ENCODE peak calls at places on chromosomes 2 and 18, in six cellular contexts. E is GM06990, Z is mammary epithelial cell, R is right cardiac atrium, M is lower lobe of right lung, T is choroid plexus epithelial cell. U is an unnamed sample.

GRCh38 chr2:205990104-205990503 is 95.9 kb downstream of the INO80D start:
- DNase-seq in T (no peak), M (no peak), E (no peak), R (no peak), Z (no peak), U (no peak)

GRCh38 chr18:59461171-59461570 is 102.1 kb upstream of the LMAN1 start:
- DNase-seq in Z (no peak), E (no peak), M (no peak), R (no peak), T (no peak), U (no peak)

GRCh38 chr2:19914266-19914975 is 12.6 kb upstream of the TTC32 start:
- DNase-seq in M (no peak), R (no peak), Z (no peak), E (no peak), T (no peak), U (no peak)

GRCh38 chr2:172239944-172240590 is 137.4 kb upstream of the DLX2 start:
- DNase-seq in T (no peak), Z (peak; percentile 51), M (no peak), R (no peak), E (no peak), U (no peak)

GRCh38 chr2:121046335-121046734 is 238.7 kb downstream of the TFCP2L1 start:
- DNase-seq in T (no peak), M (no peak), E (no peak), R (no peak), Z (peak; percentile 22), U (no peak)

GRCh38 chr2:209817818-209818420 is 46.3 kb downstream of the UNC80 start:
- DNase-seq in R (no peak), M (no peak), T (no peak), E (no peak), Z (no peak), U (no peak)

GRCh38 chr2:100610381-100610831 is 47.6 kb downstream of the PDCL3 start:
- DNase-seq in M (peak; percentile 64), T (peak; percentile 76), R (peak; percentile 86), Z (peak; percentile 37), E (peak; percentile 46), U (peak; percentile 56)

GRCh38 chr2:223929575-223930001 is 15.5 kb downstream of the WDFY1 start:
- DNase-seq in Z (no peak), M (no peak), E (no peak), T (no peak), R (no peak), U (no peak)

GRCh38 chr18:57026316-57026715 is 120.6 kb upstream of the BOD1L2 start:
- DNase-seq in Z (no peak), M (no peak), T (peak; percentile 25), R (no peak), E (no peak), U (no peak)

GRCh38 chr18:48803518-48803917 is 147.2 kb downstream of the SMAD7 start:
- DNase-seq in R (no peak), Z (no peak), E (no peak), T (no peak), M (peak; percentile 11), U (no peak)

GRCh38 chr18:2902327-2902726 is 55.5 kb downstream of the EMILIN2 start:
- DNase-seq in T (no peak), Z (no peak), M (no peak), R (no peak), E (no peak), U (no peak)

GRCh38 chr2:196170202-196170680 is 1.1 kb downstream of the STK17B start:
- DNase-seq in E (no peak), Z (peak; percentile 45), M (peak; percentile 61), T (peak; percentile 75), R (no peak), U (peak; percentile 38)

GRCh38 chr18:74351354-74351753 is 35.7 kb downstream of the C18orf63 start:
- DNase-seq in R (peak; percentile 38), Z (peak; percentile 67), E (no peak), M (no peak), T (peak; percentile 73), U (no peak)

GRCh38 chr18:49368161-49368875 is 92.1 kb downstream of the DYM start:
- DNase-seq in T (no peak), M (no peak), Z (no peak), E (no peak), R (no peak), U (no peak)

DNA sequence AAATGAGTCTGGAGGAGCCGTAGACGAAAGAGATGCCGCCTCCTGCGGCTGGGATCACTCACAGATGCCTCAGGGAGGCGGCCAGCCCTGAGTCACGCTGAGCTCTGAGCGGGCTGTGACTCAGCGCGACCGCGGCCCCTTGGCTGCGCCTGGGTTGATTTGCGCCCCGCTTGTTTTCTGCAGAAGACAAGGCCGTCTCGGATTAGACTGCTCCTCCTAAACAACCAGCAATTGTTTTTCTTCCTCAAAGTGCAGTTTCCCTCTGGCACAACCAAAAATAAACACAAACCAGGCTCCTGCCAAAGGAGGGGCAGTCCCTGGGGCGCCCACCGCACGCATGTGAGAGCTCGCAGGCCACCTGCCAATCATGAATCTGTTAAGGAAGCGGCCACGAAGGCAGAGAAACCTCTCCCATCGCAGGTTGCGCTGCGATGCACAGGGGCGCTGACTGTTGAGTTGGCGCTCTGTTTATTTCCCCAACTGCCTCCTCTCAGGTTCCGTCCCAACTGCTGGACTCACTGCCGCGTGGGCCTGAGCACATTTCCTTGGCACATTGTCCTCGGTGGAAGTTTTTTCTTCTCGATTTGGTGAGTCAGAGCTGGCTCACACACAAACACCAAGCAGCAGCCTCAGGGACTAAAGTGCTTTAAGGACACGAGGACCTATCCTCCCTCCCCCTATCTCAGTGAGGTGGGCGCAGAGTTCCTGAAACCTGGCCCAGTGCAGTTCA is 85.2 kb upstream of the NDUFV2 start:
- DNase-seq in Z (peak; percentile 88), R (peak; percentile 88), E (peak; percentile 85), M (peak; percentile 62), T (peak; percentile 88), U (peak; percentile 76)
- H3K4me3 ChIP-seq in Z (no peak overlapping the region), R (peak overlapping the region; percentile 22), E (peak overlapping the region; percentile 46), M (peak overlapping the region; percentile 20), T (peak overlapping the region; percentile 40), U (no peak overlapping the region)

GRCh38 chr18:76491436-76491800 is 3.6 kb downstream of the ZNF516 start:
- DNase-seq in R (peak; percentile 91), M (peak; percentile 86), E (peak; percentile 68), Z (peak; percentile 60), T (peak; percentile 71), U (peak; percentile 89)
- H3K4me3 ChIP-seq in R (peak overlapping the region; percentile 100), M (peak overlapping the region; percentile 85), E (peak overlapping the region; percentile 82), Z (peak overlapping the region; percentile 94), T (peak overlapping the region; percentile 79), U (peak overlapping the region; percentile 38)

DNA sequence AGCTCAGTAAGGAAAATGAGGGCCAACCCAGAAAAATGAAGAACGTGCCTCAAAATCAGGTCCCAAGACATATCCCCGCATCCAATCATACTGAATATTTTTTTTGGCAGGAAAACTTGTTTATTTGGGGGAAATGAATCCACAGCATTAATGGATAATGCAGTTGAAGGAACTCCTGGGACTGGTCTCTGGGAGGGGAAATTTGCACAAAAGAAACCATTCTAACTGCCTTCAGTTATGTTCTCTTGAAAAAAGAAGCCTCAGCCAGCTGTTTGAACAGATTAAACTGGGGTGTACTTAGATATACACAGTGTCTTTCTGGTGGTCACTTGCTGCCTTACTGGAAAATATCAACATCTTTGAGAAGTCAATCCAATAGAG is 61.3 kb downstream of the SPRED2 start:
- DNase-seq in M (no peak), E (no peak), T (no peak), R (no peak), Z (no peak), U (no peak)
- H3K4me3 ChIP-seq in M (no peak overlapping the region), E (no peak overlapping the region), T (no peak overlapping the region), R (peak overlapping the region; percentile 21), Z (no peak overlapping the region), U (no peak overlapping the region)

GRCh38 chr2:160408575-160409291 is 84.9 kb downstream of the RBMS1 start:
- DNase-seq in Z (no peak), M (no peak), T (no peak), R (peak; percentile 58), E (no peak), U (no peak)
- H3K4me3 ChIP-seq in Z (no peak overlapping the region), M (peak overlapping the region; percentile 89), T (peak overlapping the region; percentile 5), R (peak overlapping the region; percentile 83), E (no peak overlapping the region), U (no peak overlapping the region)

GRCh38 chr2:119158563-119159347 is at the start of gene C1QL2:
- DNase-seq in R (peak; percentile 55), T (no peak), Z (peak; percentile 10), M (no peak), E (peak; percentile 19), U (no peak)

GRCh38 chr2:119156105-119156890 is 2.3 kb downstream of the C1QL2 start:
- DNase-seq in T (no peak), R (no peak), M (no peak), Z (peak; percentile 10), E (no peak), U (no peak)

GRCh38 chr2:119157850-119158511 is 570 bp downstream of the C1QL2 start:
- DNase-seq in R (no peak), E (no peak), M (no peak), Z (no peak), T (no peak), U (no peak)

GRCh38 chr2:119156891-119157773 is 1.4 kb downstream of the C1QL2 start:
- DNase-seq in T (no peak), R (no peak), Z (no peak), E (no peak), M (no peak), U (no peak)

DNA sequence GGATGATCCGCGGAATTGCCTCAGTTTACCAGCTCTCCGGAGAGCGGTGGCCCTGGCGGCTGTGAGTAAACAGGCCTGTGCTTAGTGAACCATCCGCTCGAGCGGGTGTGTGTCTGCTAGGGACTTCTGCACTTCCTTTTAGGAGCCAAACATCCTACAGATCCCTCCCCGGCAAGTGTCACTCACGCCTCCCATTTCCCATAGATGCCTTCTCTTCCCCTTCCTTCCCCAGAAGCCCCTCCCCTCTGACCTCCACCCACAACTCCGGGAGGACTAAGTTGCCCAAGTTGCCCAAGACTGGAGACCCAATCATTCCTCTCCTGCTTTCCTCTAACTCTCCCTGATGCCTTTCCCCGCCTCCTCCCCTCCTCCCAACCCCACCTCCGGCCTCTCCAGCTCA is 2.9 kb downstream of the C1QL2 start:
- DNase-seq in T (no peak), E (no peak), R (no peak), Z (no peak), M (no peak), U (no peak)
- H3K4me3 ChIP-seq in T (no peak overlapping the region), E (no peak overlapping the region), R (no peak overlapping the region), Z (no peak overlapping the region), M (no peak overlapping the region), U (no peak overlapping the region)

GRCh38 chr2:108612514-108613183 is 78.4 kb downstream of the LIMS1 start:
- DNase-seq in M (peak; percentile 59), E (peak; percentile 80), R (no peak), T (no peak), Z (peak; percentile 94), U (peak; percentile 45)
- H3K4me3 ChIP-seq in M (no peak overlapping the region), E (peak overlapping the region; percentile 35), R (no peak overlapping the region), T (no peak overlapping the region), Z (no peak overlapping the region), U (no peak overlapping the region)

GRCh38 chr2:222268311-222268980 is 30.4 kb downstream of the PAX3 start:
- DNase-seq in T (no peak), R (no peak), M (no peak), E (no peak), Z (no peak), U (no peak)
- H3K4me3 ChIP-seq in T (no peak overlapping the region), R (no peak overlapping the region), M (no peak overlapping the region), E (no peak overlapping the region), Z (no peak overlapping the region), U (no peak overlapping the region)

U was measured in mucosa of descending colon.